ENCODE peak calls at places on chromosomes 2 and 18, in five cellular contexts. K, B, Y, T and P are unnamed samples.

GRCh38 chr2:181117176-181117925 is 136.9 kb downstream of the UBE2E3 start:
- ATAC-seq in T (no peak), B (no peak), K (no peak), Y (no peak), P (no peak)

GRCh38 chr2:170368370-170368769 is 190.4 kb downstream of the MYO3B start:
- ATAC-seq in Y (no peak), T (no peak), K (no peak), B (no peak), P (no peak)

GRCh38 chr2:85648619-85649018 is 19.4 kb downstream of the SFTPB start:
- ATAC-seq in Y (peak), K (no peak), B (peak), T (peak), P (peak)

GRCh38 chr2:189505412-189505953 is 64.2 kb downstream of the WDR75 start:
- ATAC-seq in B (no peak), Y (no peak), T (peak), K (no peak), P (no peak)

GRCh38 chr2:173568054-173568453 is 213.4 kb downstream of the CDCA7 start:
- ATAC-seq in Y (no peak), B (peak), T (peak), K (no peak), P (no peak)

GRCh38 chr18:74982946-74983635 is 225.8 kb downstream of the PTGR3 start:
- ATAC-seq in B (no peak), Y (no peak), T (no peak), K (no peak), P (peak)

GRCh38 chr2:157363612-157364101 is 38.0 kb upstream of the ERMN start:
- ATAC-seq in B (no peak), T (no peak), Y (peak), K (no peak), P (no peak)

GRCh38 chr2:239953418-239954061 is 71.6 kb downstream of the NDUFA10 start:
- ATAC-seq in K (peak), Y (no peak), T (no peak), B (no peak), P (peak)

GRCh38 chr18:13366131-13366530 is 147.6 kb downstream of the LDLRAD4 start:
- ATAC-seq in Y (no peak), T (no peak), B (no peak), K (no peak), P (no peak)

GRCh38 chr2:132669854-132670103 is 226 bp downstream of the LYPD1 start:
- ATAC-seq in K (no peak), B (no peak), Y (peak), T (no peak), P (no peak)

GRCh38 chr2:141055526-141055925 is 1075.3 kb downstream of the LRP1B start:
- ATAC-seq in Y (no peak), K (no peak), B (no peak), T (no peak), P (no peak)

GRCh38 chr18:71665131-71665530 is 879.0 kb downstream of the CBLN2 start:
- ATAC-seq in K (no peak), Y (no peak), T (no peak), B (no peak), P (no peak)

GRCh38 chr18:57927511-57927910 is 116.5 kb upstream of the NEDD4L start:
- ATAC-seq in Y (no peak), B (no peak), T (no peak), K (no peak), P (no peak)

GRCh38 chr2:74915743-74916142 is 42.7 kb upstream of the POLE4 start:
- ATAC-seq in B (no peak), Y (peak), T (no peak), K (no peak), P (no peak)

GRCh38 chr2:174971868-174972781 is 33.1 kb downstream of the CHN1 start:
- ATAC-seq in K (no peak), Y (no peak), B (peak), T (no peak), P (no peak)

GRCh38 chr2:162826901-162827300 is 11.7 kb downstream of the KCNH7 start:
- ATAC-seq in K (no peak), T (no peak), B (no peak), Y (no peak), P (no peak)

GRCh38 chr18:53056064-53056463 is 716.1 kb downstream of the DCC start:
- ATAC-seq in K (no peak), Y (no peak), B (no peak), T (no peak), P (no peak)

GRCh38 chr18:58360324-58360723 is 268.6 kb downstream of the ALPK2 start:
- ATAC-seq in T (no peak), B (no peak), K (no peak), Y (no peak), P (no peak)

GRCh38 chr2:231257763-231258162 is 59.3 kb downstream of the ARMC9 start:
- ATAC-seq in K (no peak), B (no peak), T (no peak), Y (no peak), P (no peak)
- TF ChIP-seq CTCF in K (no peak), B (no peak), T (no peak), Y (no peak), P (no peak)

GRCh38 chr2:111121873-111122630 is 1.3 kb downstream of the BCL2L11 start:
- ATAC-seq in B (peak), T (peak), Y (peak), K (peak), P (peak)

GRCh38 chr2:111121028-111121872 is 536 bp downstream of the BCL2L11 start:
- ATAC-seq in B (no peak), T (peak), K (no peak), Y (peak), P (no peak)

GRCh38 chr2:111120253-111121027 is at the start of gene BCL2L11:
- ATAC-seq in K (peak), B (peak), Y (peak), T (peak), P (peak)

GRCh38 chr2:111123751-111124150 is 3.0 kb downstream of the BCL2L11 start:
- ATAC-seq in Y (no peak), T (no peak), K (no peak), B (no peak), P (no peak)

DNA sequence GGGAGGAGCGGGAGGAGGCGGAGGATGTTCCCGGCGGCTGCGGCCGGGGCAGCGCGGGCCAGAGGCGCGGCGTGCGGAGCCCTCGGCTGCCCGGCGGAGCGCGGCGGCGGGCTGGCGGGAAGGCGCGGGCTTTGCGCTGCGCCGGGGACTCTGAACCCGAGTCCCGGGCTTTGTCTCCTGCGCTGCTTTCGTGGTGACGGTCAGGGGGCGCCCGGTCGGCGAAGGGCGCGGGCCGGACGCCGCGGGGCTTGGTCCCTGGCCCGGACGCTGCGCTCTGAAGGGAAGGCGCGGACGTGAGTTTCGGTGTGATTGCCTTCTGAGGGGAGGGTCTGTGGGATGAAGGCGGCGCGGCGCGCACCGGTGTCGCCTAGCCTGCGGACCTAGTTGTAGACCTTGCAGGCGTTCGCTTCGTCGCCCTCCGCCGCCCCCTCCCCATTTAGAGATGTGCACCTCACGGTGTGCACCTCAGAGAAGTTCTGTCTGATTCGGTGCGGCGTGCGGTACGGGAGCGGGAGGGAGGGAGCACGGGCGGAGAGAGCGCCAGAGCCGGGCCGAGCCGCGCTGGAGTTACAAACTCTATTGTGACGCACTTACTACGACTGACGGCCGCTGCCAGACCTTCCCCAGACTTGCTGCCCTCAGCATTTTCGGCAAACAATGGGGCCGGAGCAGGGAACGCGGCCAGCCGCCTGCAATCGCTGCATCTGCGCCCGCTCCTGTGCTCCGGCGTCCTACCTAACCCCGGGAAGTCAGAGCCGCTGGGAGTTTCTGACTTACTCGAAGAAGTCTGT is 2.1 kb downstream of the BCL2L11 start:
- ATAC-seq in B (peak), Y (peak), T (peak), K (peak), P (peak)
- TF ChIP-seq POLR2A in B (no peak), Y (no peak), T (no peak), K (peak), P (peak)

DNA sequence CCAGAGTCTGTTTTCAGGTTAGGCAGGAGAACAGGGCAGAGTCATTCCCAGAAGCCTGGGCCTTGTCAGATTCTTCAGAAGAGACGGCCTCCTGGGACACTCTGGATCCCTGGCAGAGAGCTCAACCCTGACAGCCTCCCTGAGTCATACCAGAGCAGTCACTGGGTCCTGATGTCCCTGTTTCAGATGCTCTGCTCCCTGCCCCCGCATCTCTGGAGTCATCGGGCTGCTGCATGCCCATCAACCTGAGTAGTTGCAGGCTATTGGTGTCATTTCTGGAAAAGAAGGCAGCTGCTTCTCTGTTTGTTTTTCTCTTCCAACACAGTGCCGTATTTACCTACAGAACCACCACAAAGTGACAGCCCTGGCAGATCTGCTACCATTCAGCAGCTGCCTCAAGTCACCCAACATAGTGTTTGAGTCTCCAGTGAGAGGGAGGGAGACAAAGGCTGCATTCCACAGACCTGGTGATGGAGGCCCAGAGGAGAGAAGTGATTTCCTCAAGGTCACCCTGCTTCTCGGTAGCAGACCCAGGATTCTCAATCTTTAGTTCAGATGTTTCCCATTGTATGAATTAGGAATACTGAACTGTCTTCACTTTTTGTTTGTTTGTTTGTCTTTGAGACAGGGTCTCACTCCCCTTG is 145.2 kb downstream of the B3GNT2 start:
- ATAC-seq in B (peak), K (no peak), Y (peak), T (peak), P (peak)
- TF ChIP-seq POLR2AphosphoS5 in B (no peak), K (no peak), Y (no peak), T (no peak), P (peak)

DNA sequence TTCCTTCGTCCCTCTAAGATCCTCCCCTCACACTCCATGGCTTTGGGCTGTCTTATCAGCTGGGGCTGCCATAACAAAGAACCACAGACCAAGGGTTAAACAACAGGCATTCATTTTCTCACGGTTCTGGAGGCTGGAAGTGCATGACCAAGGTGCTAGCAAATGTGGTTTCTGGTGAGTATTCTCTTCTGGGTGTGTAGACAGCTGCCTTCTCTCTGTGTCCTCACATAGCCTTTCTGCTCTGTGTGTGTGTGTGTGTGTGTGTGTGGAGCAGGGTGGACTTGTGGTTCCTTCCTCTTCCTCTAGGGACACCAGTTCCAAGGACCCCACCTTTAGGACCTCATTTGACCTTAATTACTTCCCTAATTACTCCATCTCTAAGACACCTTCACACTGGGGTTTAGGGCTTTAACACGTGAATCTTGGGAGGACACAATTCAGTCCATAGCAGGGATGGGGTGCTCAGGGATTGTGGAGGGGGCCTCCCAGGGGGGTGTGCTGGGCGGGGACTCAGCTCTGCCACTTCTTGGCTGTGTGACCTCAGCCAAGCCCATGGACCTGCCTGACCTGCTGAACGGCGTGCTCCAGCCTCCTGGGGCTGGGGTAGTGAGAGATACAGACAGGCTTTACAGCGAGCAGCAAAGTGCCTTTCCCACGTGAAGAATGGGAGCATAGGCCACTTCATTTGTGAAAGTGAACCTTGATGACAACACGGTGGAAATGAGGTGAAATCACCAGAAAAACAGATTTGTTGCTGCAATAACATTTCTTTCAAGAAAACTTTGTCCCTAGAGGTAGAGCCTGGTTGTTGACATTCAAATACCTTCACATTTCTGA is 38.1 kb downstream of the ACKR3 start:
- ATAC-seq in Y (peak), K (no peak), T (peak), B (peak), P (no peak)
- TF ChIP-seq CTCF in Y (no peak), K (no peak), T (no peak), B (no peak), P (no peak)